ENCODE peak calls at places on chromosome 10, in eight cellular contexts. S is uterus; C is LHCN-M2; K is AG09319; T is NCI-H1092; E is stimulated activated CD4-positive, alpha-beta T cell treated with anti-CD3 and anti-CD28 coated beads, Interleukin-12 subunit alpha, Interleukin-12 subunit beta, amount 100 ng/mL, for 48 hours; V is T-cell; I is left colon. D is an unnamed sample.
A peak's percentile ranks its signal among the peaks of the same experiment; 100 is the strongest.

GRCh38 chr10:97896756-97897155 is 47.1 kb downstream of the GOLGA7B start:
- DNase-seq in C (no peak), T (no peak), I (no peak), S (no peak), K (no peak), V (no peak), E (no peak), D (no peak)

GRCh38 chr10:59006511-59007306 is 169.7 kb upstream of the PHYHIPL start:
- DNase-seq in C (peak; percentile 76), E (no peak), V (no peak), S (peak; percentile 38), I (no peak), T (no peak), K (peak; percentile 47), D (no peak)

GRCh38 chr10:90430186-90430585 is 427.7 kb downstream of the HTR7 start:
- DNase-seq in K (no peak), T (no peak), E (no peak), I (no peak), V (no peak), C (no peak), S (no peak), D (no peak)

GRCh38 chr10:6716521-6716920 is 136.4 kb upstream of the PRKCQ start:
- DNase-seq in K (no peak), C (no peak), S (no peak), I (no peak), V (no peak), E (no peak), T (no peak), D (no peak)

GRCh38 chr10:114028425-114028824 is 15.2 kb upstream of the ADRB1 start:
- DNase-seq in I (no peak), C (no peak), V (no peak), T (no peak), S (no peak), E (no peak), K (no peak), D (no peak)

GRCh38 chr10:78656397-78656796 is 412.4 kb upstream of the ZMIZ1 start:
- DNase-seq in V (no peak), K (no peak), S (no peak), T (no peak), C (no peak), I (no peak), E (no peak), D (no peak)

GRCh38 chr10:49223205-49223604 is 35.0 kb upstream of the TMEM273 start:
- DNase-seq in E (no peak), V (no peak), C (no peak), T (no peak), S (no peak), I (no peak), K (no peak), D (no peak)

GRCh38 chr10:113709221-113709838 is 29.6 kb downstream of the CASP7 start:
- DNase-seq in C (peak; percentile 79), V (no peak), I (no peak), S (no peak), T (peak; percentile 45), E (no peak), K (peak; percentile 30), D (no peak)

GRCh38 chr10:50556238-50557120 is 67.3 kb downstream of the SGMS1 start:
- DNase-seq in V (no peak), S (no peak), I (no peak), K (no peak), C (no peak), T (no peak), E (no peak), D (no peak)

GRCh38 chr10:35690534-35690933 is 48.4 kb upstream of the FZD8 start:
- DNase-seq in T (peak; percentile 81), K (no peak), S (no peak), I (no peak), E (no peak), C (no peak), V (no peak), D (no peak)

GRCh38 chr10:48594799-48595198 is 10.1 kb downstream of the ARHGAP22 start:
- DNase-seq in C (no peak), V (no peak), E (no peak), T (peak; percentile 86), K (no peak), S (no peak), I (no peak), D (peak; percentile 22)

GRCh38 chr10:34809796-34810195 is 5.3 kb downstream of the PARD3 start:
- DNase-seq in T (no peak), K (no peak), V (no peak), C (no peak), E (no peak), I (no peak), S (no peak), D (no peak)

GRCh38 chr10:77149001-77149400 is 488.6 kb downstream of the KCNMA1 start:
- DNase-seq in S (no peak), C (no peak), K (no peak), E (no peak), T (no peak), V (no peak), I (no peak), D (no peak)

GRCh38 chr10:82934947-82935346 is 1060.0 kb downstream of the NRG3 start:
- DNase-seq in E (no peak), V (no peak), T (no peak), S (no peak), K (no peak), I (no peak), C (no peak), D (no peak)

GRCh38 chr10:4704034-4704545 is 121.9 kb upstream of the AKR1E2 start:
- DNase-seq in T (no peak), E (no peak), I (no peak), C (peak; percentile 90), K (peak; percentile 72), V (no peak), S (no peak), D (no peak)

GRCh38 chr10:8036521-8037198 is 17.8 kb upstream of the GATA3 start:
- DNase-seq in S (no peak), C (no peak), V (no peak), T (no peak), E (no peak), I (no peak), K (no peak), D (no peak)

GRCh38 chr10:127123626-127124025 is 72.8 kb downstream of the INSYN2A start:
- DNase-seq in S (no peak), K (no peak), T (no peak), I (no peak), V (no peak), C (no peak), E (no peak), D (no peak)

GRCh38 chr10:82552273-82552672 is 677.3 kb downstream of the NRG3 start:
- DNase-seq in V (no peak), I (no peak), K (no peak), E (no peak), S (no peak), C (no peak), T (no peak), D (no peak)

GRCh38 chr10:12348870-12349627 is at the start of gene CAMK1D:
- DNase-seq in I (peak; percentile 88), S (peak; percentile 79), K (peak; percentile 46), T (no peak), V (peak; percentile 89), E (peak; percentile 65), C (peak; percentile 55), D (peak; percentile 90)

GRCh38 chr10:14749051-14749809 is 25.5 kb downstream of the FAM107B start:
- DNase-seq in C (no peak), V (no peak), I (peak; percentile 52), S (no peak), K (no peak), E (no peak), T (no peak), D (no peak)

GRCh38 chr10:124237282-124237975 is 144.0 kb upstream of the CHST15 start:
- DNase-seq in C (no peak), T (no peak), I (no peak), S (no peak), V (no peak), E (no peak), K (no peak), D (no peak)

GRCh38 chr10:71221586-71222202 is 9.3 kb downstream of the UNC5B start:
- DNase-seq in C (no peak), S (no peak), K (no peak), V (no peak), E (no peak), T (no peak), I (no peak), D (no peak)

GRCh38 chr10:21130683-21131442 is 233.8 kb upstream of the NEBL start:
- DNase-seq in E (no peak), I (no peak), C (no peak), T (no peak), S (no peak), K (no peak), V (no peak), D (no peak)

GRCh38 chr10:121158988-121159579 is 307.9 kb downstream of the WDR11 start:
- DNase-seq in S (no peak), V (no peak), C (no peak), T (no peak), I (peak; percentile 55), E (no peak), K (no peak), D (no peak)

GRCh38 chr10:62934258-62934657 is 118.1 kb upstream of the EGR2 start:
- DNase-seq in I (no peak), C (peak; percentile 11), V (no peak), T (no peak), S (no peak), E (no peak), K (no peak), D (no peak)

GRCh38 chr10:62157601-62158000 is 111.0 kb downstream of the RTKN2 start:
- DNase-seq in E (no peak), V (no peak), C (no peak), T (no peak), K (no peak), I (no peak), S (no peak), D (no peak)

GRCh38 chr10:95290801-95291633 is at the start of gene PDLIM1:
- DNase-seq in V (no peak), I (peak; percentile 89), T (no peak), E (no peak), C (no peak), K (no peak), S (peak; percentile 75), D (peak; percentile 84)

GRCh38 chr10:72056113-72056512 is 32.2 kb downstream of the SPOCK2 start:
- DNase-seq in T (no peak), V (no peak), S (no peak), I (no peak), C (no peak), E (no peak), K (no peak), D (no peak)

GRCh38 chr10:60423920-60424319 is 34.2 kb upstream of the ANK3 start:
- DNase-seq in K (no peak), V (no peak), S (no peak), T (no peak), E (no peak), I (no peak), C (peak; percentile 59), D (no peak)

GRCh38 chr10:100382553-100382952 is 35.5 kb downstream of the SCD start:
- DNase-seq in T (no peak), V (no peak), K (no peak), E (no peak), C (no peak), S (no peak), I (no peak), D (no peak)

D was measured in cardiac septum.